ENCODE peak calls at places on chromosome 21, in six cellular contexts. E is COR-L47; N is PC-9; D is SK-N-MC; H is activated CD4-positive, CD25-positive, alpha-beta regulatory T cell treated with anti-CD3 and anti-CD28 coated beads, Interleukin-2, amount 50 U/mL, for 72 hours; W is activated gamma-delta T cell. I is an unnamed sample.

GRCh38 chr21:35475006-35475405 is 425.9 kb upstream of the RUNX1 start:
- DNase-seq in W (no peak), H (no peak), N (no peak), D (no peak), E (no peak), I (peak; percentile 66)

GRCh38 chr21:46226920-46227599 is 1.5 kb downstream of the LSS start:
- DNase-seq in E (no peak), D (peak; percentile 32), N (peak; percentile 5), W (no peak), H (no peak), I (peak; percentile 48)

GRCh38 chr21:32545948-32546441 is 39.3 kb downstream of the TCP10L start:
- DNase-seq in D (no peak), N (no peak), W (no peak), E (no peak), H (no peak), I (no peak)

GRCh38 chr21:23686737-23687136 is 1920.5 kb downstream of the MRPL39 start:
- DNase-seq in H (no peak), E (no peak), W (no peak), D (no peak), N (no peak), I (no peak)

GRCh38 chr21:31235671-31236450 is 108.2 kb downstream of the TIAM1 start:
- DNase-seq in D (no peak), N (peak; percentile 6), H (no peak), W (no peak), E (no peak), I (no peak)

GRCh38 chr21:33975548-33976081 is 60.0 kb upstream of the ATP5PO start:
- DNase-seq in H (peak; percentile 66), D (no peak), W (no peak), N (peak; percentile 26), E (no peak), I (peak; percentile 90)

GRCh38 chr21:45429221-45430164 is 24.5 kb downstream of the COL18A1 start:
- DNase-seq in D (no peak), E (no peak), W (no peak), N (no peak), H (no peak), I (no peak)

GRCh38 chr21:44084496-44085241 is 22.5 kb upstream of the PWP2 start:
- DNase-seq in N (no peak), E (no peak), H (no peak), D (no peak), W (no peak), I (no peak)

GRCh38 chr21:36075171-36075570 is 5.3 kb downstream of the CBR1 start:
- DNase-seq in D (no peak), N (no peak), E (no peak), W (no peak), H (no peak), I (no peak)